ENCODE peak calls at places on chromosomes 1 and 21, in nine cellular contexts. J, T, N, K, G, V, S, Z and Y are unnamed samples.

GRCh38 chr21:44800971-44801467 is 601 bp downstream of the UBE2G2 start:
- DNase-seq in N (peak), G (no peak), K (peak), S (no peak), J (no peak), Z (peak), T (no peak), V (no peak), Y (no peak)

GRCh38 chr1:193216920-193217319 is 30.5 kb upstream of the B3GALT2 start:
- DNase-seq in Z (no peak), J (no peak), N (no peak), T (no peak), S (peak), V (no peak), G (peak), K (no peak), Y (no peak)

GRCh38 chr1:211541715-211542477 is 37.1 kb downstream of the SLC30A1 start:
- DNase-seq in Z (no peak), S (no peak), T (no peak), K (no peak), J (no peak), V (no peak), G (no peak), N (no peak), Y (no peak)

GRCh38 chr1:85900921-85901320 is 192.7 kb upstream of the ZNHIT6 start:
- DNase-seq in T (no peak), S (no peak), K (no peak), N (no peak), J (no peak), Z (no peak), G (no peak), V (no peak), Y (no peak)

GRCh38 chr1:51990478-51990965 is at the start of gene RAB3B:
- DNase-seq in S (peak), N (peak), G (peak), T (peak), K (peak), V (no peak), J (peak), Z (peak), Y (peak)

GRCh38 chr1:86779308-86780191 is 75.2 kb downstream of the SH3GLB1 start:
- DNase-seq in T (no peak), K (peak), Z (no peak), S (no peak), V (no peak), N (peak), J (no peak), G (no peak), Y (no peak)

GRCh38 chr1:42167611-42168396 is 3.3 kb upstream of the GUCA2A start:
- DNase-seq in N (no peak), J (no peak), G (no peak), Z (no peak), T (no peak), V (no peak), K (no peak), S (no peak), Y (no peak)

GRCh38 chr1:163528710-163529348 is 207.1 kb downstream of the NUF2 start:
- DNase-seq in N (peak), G (no peak), T (no peak), V (peak), Z (peak), S (no peak), J (no peak), K (peak), Y (no peak)

GRCh38 chr1:36443297-36443696 is 7.0 kb downstream of the OSCP1 start:
- DNase-seq in G (no peak), Z (no peak), V (no peak), K (no peak), T (no peak), J (no peak), S (no peak), N (no peak), Y (no peak)

GRCh38 chr1:154326546-154327465 is 1.5 kb downstream of the ATP8B2 start:
- DNase-seq in S (peak), K (peak), T (no peak), G (no peak), N (peak), Z (peak), V (no peak), J (no peak), Y (no peak)

GRCh38 chr1:19728413-19729145 is 63.9 kb downstream of the HTR6 start:
- DNase-seq in Z (no peak), S (no peak), G (no peak), V (no peak), K (no peak), J (no peak), T (no peak), N (no peak), Y (no peak)

GRCh38 chr1:29801561-29801973 is 565.2 kb downstream of the PTPRU start:
- DNase-seq in V (no peak), J (no peak), S (no peak), K (no peak), T (no peak), Z (no peak), N (no peak), G (no peak), Y (peak)